ENCODE peak calls at places on chromosomes 12 and 14, in seven cellular contexts. Z, I, M, S, W, Q and R are unnamed samples.

GRCh38 chr12:28415755-28416154 is 225.5 kb downstream of the CCDC91 start:
- DNase-seq in Q (no peak), Z (peak; percentile 56), S (no peak), W (no peak), I (peak; percentile 6), M (no peak), R (peak; percentile 85)

GRCh38 chr12:5047094-5047493 is 3.4 kb downstream of the KCNA5 start:
- DNase-seq in M (no peak), S (no peak), W (no peak), I (no peak), Q (no peak), Z (no peak), R (no peak)

GRCh38 chr12:92987846-92988621 is 58.9 kb upstream of the EEA1 start:
- DNase-seq in Z (no peak), M (no peak), S (peak; percentile 49), I (peak; percentile 97), Q (peak; percentile 42), W (no peak), R (no peak)

GRCh38 chr14:104678346-104678745 is 11.1 kb upstream of the INF2 start:
- DNase-seq in I (peak; percentile 64), S (peak; percentile 72), M (no peak), W (no peak), Q (no peak), Z (peak; percentile 63), R (peak; percentile 34)

GRCh38 chr14:44846232-44846824 is 115.4 kb downstream of the KLHL28 start:
- DNase-seq in Q (no peak), Z (peak; percentile 55), S (no peak), I (peak; percentile 53), W (peak; percentile 18), M (peak; percentile 47), R (peak; percentile 55)

GRCh38 chr12:131923260-131923659 is 5.8 kb upstream of the PUS1 start:
- DNase-seq in W (no peak), Z (no peak), Q (no peak), I (no peak), S (no peak), M (no peak), R (no peak)

GRCh38 chr12:69476276-69477017 is 6.3 kb downstream of the FRS2 start:
- DNase-seq in Z (peak; percentile 32), M (no peak), I (no peak), W (no peak), Q (no peak), S (no peak), R (no peak)

GRCh38 chr12:28189774-28190320 is 409 bp upstream of the CCDC91 start:
- DNase-seq in W (no peak), S (no peak), Q (no peak), I (no peak), M (peak; percentile 2), Z (no peak), R (no peak)

GRCh38 chr14:102049258-102050025 is 37.4 kb downstream of the HSP90AA1 start:
- DNase-seq in W (no peak), Q (no peak), M (no peak), Z (no peak), I (no peak), S (no peak), R (no peak)

GRCh38 chr14:37202265-37202664 is 4.5 kb downstream of the MIPOL1 start:
- DNase-seq in W (no peak), Q (no peak), M (no peak), Z (peak; percentile 35), I (no peak), S (no peak), R (peak; percentile 45)

GRCh38 chr12:120994589-120995337 is 16.4 kb downstream of the HNF1A start:
- DNase-seq in I (peak; percentile 38), M (no peak), Q (no peak), Z (no peak), W (no peak), S (no peak), R (no peak)

GRCh38 chr12:127284870-127285431 is 982.0 kb upstream of the TMEM132C start:
- DNase-seq in W (no peak), Z (peak; percentile 2), I (no peak), S (no peak), M (no peak), Q (no peak), R (peak; percentile 81)

GRCh38 chr12:53011889-53012288 is 5.6 kb downstream of the EIF4B start:
- DNase-seq in M (no peak), Z (no peak), S (no peak), W (no peak), Q (no peak), I (no peak), R (no peak)

GRCh38 chr14:103207404-103208072 is 84.3 kb downstream of the TNFAIP2 start:
- DNase-seq in Q (peak; percentile 36), I (no peak), W (peak; percentile 26), Z (peak; percentile 29), M (no peak), S (no peak), R (no peak)

GRCh38 chr14:68482018-68482417 is 310.8 kb downstream of the ZFP36L1 start:
- DNase-seq in W (no peak), Z (no peak), S (no peak), I (no peak), Q (no peak), M (no peak), R (no peak)

GRCh38 chr14:68733086-68733621 is 59.7 kb downstream of the ZFP36L1 start:
- DNase-seq in I (no peak), W (peak; percentile 28), Z (peak; percentile 42), Q (no peak), M (no peak), S (no peak), R (no peak)

GRCh38 chr12:13592063-13592942 is 389.1 kb downstream of the GRIN2B start:
- DNase-seq in M (no peak), I (peak; percentile 90), W (no peak), Z (no peak), Q (no peak), S (no peak), R (no peak)

GRCh38 chr12:68595246-68595645 is 15.5 kb upstream of the RAP1B start:
- DNase-seq in W (no peak), Q (no peak), Z (no peak), M (no peak), S (no peak), I (no peak), R (no peak)

GRCh38 chr12:62957233-62957953 is 22.4 kb upstream of the PPM1H start:
- DNase-seq in M (no peak), I (peak; percentile 39), W (no peak), Q (no peak), S (no peak), Z (no peak), R (no peak)

GRCh38 chr14:68968051-68968450 is 11.1 kb downstream of the ACTN1 start:
- DNase-seq in S (no peak), M (no peak), Z (no peak), I (no peak), Q (no peak), W (no peak), R (no peak)

GRCh38 chr12:50806176-50806575 is 36.5 kb upstream of the TMPRSS12 start:
- DNase-seq in Z (peak; percentile 48), I (no peak), M (no peak), Q (no peak), S (no peak), W (no peak), R (peak; percentile 29)

GRCh38 chr14:102699416-102700110 is 77.7 kb upstream of the TRAF3 start:
- DNase-seq in M (no peak), W (no peak), Q (no peak), I (no peak), Z (no peak), S (no peak), R (peak; percentile 33)

DNA sequence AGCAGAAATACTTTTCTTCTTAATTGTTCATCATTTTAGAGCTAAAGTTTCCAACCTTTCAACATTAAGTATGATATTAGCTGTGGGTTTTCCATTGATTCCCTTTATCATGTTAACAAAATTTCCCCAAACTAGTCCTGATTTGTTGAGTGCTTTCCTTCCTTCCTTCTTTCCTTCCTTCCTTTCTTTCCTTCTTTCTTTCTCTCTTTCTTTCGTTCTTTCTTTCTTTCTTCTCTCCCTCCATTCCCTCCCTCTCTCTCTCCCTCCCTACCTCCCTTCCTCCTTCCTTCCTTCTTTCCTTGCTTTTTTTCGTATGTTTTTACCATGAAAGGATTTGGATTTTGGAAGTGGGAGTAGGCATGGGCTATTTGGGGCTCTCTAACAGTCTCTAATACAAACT is 133.5 kb downstream of the LMNTD1 start:
- DNase-seq in Z (no peak), I (no peak), M (no peak), W (no peak), S (no peak), Q (no peak), R (no peak)
- H3K4ac ChIP-seq in Z (no peak overlapping the region), I (no peak overlapping the region), M (no peak overlapping the region), W (no peak overlapping the region), S (no peak overlapping the region), Q (no peak overlapping the region), R (no peak overlapping the region)

GRCh38 chr14:95707327-95707726 is 6.6 kb downstream of the TCL1A start:
- DNase-seq in S (no peak), I (no peak), Z (no peak), Q (no peak), W (no peak), M (no peak), R (no peak)
- H3K27me3 ChIP-seq in S (peaks cover 12% of the 10 kb centered on the region), I (peaks cover under 1% of the 10 kb centered on the region), Z (peaks cover 23% of the 10 kb centered on the region), Q (peaks cover 14% of the 10 kb centered on the region), W (no peaks in the 10 kb centered on the region), M (no peaks in the 10 kb centered on the region), R (no peaks in the 10 kb centered on the region)

GRCh38 chr14:89424241-89424640 is 7.2 kb upstream of the FOXN3 start:
- DNase-seq in M (no peak), S (no peak), W (no peak), I (no peak), Q (no peak), Z (no peak), R (no peak)
- H3K9ac ChIP-seq in M (no peak overlapping the region), S (no peak overlapping the region), W (no peak overlapping the region), I (no peak overlapping the region), Q (no peak overlapping the region), Z (no peak overlapping the region), R (no peak overlapping the region)

DNA sequence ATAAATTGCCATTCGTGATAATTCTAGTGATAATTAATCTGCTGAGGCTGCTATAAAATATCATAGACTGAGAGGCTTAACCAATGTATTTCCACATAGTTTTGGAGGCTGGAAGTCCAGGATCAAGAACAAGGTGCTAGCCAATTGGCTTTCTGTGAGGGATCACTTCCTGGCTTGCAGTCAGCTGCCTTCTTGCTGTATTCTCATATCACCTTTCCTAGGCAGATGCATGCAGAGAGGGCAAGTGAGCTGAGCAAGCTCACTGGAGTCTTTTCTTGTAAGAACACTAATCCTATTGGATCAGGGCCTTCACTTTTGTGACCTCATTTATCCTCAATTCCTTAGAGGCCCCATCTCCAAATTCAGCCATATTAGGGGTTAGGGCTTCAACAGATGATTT is 640.7 kb downstream of the DIO2 start:
- DNase-seq in Q (no peak), M (no peak), I (no peak), Z (no peak), W (no peak), S (no peak), R (no peak)
- H3K4ac ChIP-seq in Q (no peak overlapping the region), M (no peak overlapping the region), I (no peak overlapping the region), Z (no peak overlapping the region), W (no peak overlapping the region), S (no peak overlapping the region), R (no peak overlapping the region)

GRCh38 chr14:76376001-76376404 is at the start of gene ESRRB:
- DNase-seq in Q (peak; percentile 63), M (peak; percentile 42), S (no peak), W (no peak), I (peak; percentile 91), Z (no peak), R (peak; percentile 5)
- H3K27me3 ChIP-seq in Q (peaks cover 40% of the 10 kb centered on the region), M (peaks cover 95% of the 10 kb centered on the region), S (peaks cover 28% of the 10 kb centered on the region), W (peaks cover 45% of the 10 kb centered on the region), I (peaks cover 27% of the 10 kb centered on the region), Z (peaks cover 94% of the 10 kb centered on the region), R (peaks cover 72% of the 10 kb centered on the region)